ENCODE peak calls at places on chromosomes 7 and 10, in six cellular contexts. A is ovary; Y is NCI-H1436; V is neural crest cell; J is CD4-positive, CD25-positive, alpha-beta regulatory T cell; U is A549. S is an unnamed sample.

GRCh38 chr10:7606977-7607404 is 59.8 kb downstream of the ITIH5 start:
- DNase-seq in A (no peak), Y (no peak), V (no peak), J (no peak), U (no peak), S (no peak)

GRCh38 chr10:116852246-116852645 is 2.9 kb downstream of the ENO4 start:
- DNase-seq in A (no peak), Y (no peak), V (no peak), J (no peak), U (no peak), S (no peak)

GRCh38 chr7:71659622-71660021 is 527.7 kb downstream of the GALNT17 start:
- DNase-seq in A (no peak), Y (no peak), V (no peak), J (no peak), U (no peak), S (no peak)

GRCh38 chr7:40306596-40306995 is 171.8 kb downstream of the SUGCT start:
- DNase-seq in A (no peak), Y (no peak), V (no peak), J (no peak), U (no peak), S (no peak)

GRCh38 chr10:11177926-11178453 is 160.3 kb downstream of the CELF2 start:
- DNase-seq in A (no peak), Y (no peak), V (no peak), J (no peak), U (no peak), S (no peak)

GRCh38 chr7:106110885-106111670 is 1.0 kb downstream of the SYPL1 start:
- DNase-seq in A (no peak), Y (no peak), V (no peak), J (peak; percentile 19), U (no peak), S (no peak)

GRCh38 chr7:128427289-128427891 is 17.6 kb upstream of the IMPDH1 start:
- DNase-seq in A (no peak), Y (peak; percentile 49), V (peak; percentile 35), J (peak; percentile 58), U (no peak), S (peak; percentile 21)

GRCh38 chr7:7017707-7018265 is 164.6 kb upstream of the C1GALT1 start:
- DNase-seq in A (no peak), Y (no peak), V (no peak), J (no peak), U (no peak), S (no peak)

GRCh38 chr10:11712761-11713160 is 29.4 kb upstream of the ECHDC3 start:
- DNase-seq in A (no peak), Y (no peak), V (no peak), J (no peak), U (no peak), S (no peak)

GRCh38 chr7:6590645-6591110 is 857 bp downstream of the INTS15 start:
- DNase-seq in A (no peak), Y (no peak), V (no peak), J (no peak), U (no peak), S (peak; percentile 5)